ENCODE peak calls at places on chromosomes 13 and 19, in four cellular contexts. M, B, S and N are unnamed samples.

GRCh38 chr13:40087021-40088002 is 431.9 kb downstream of the COG6 start:
- DNase-seq in M (no peak), B (no peak), S (no peak), N (no peak)

GRCh38 chr13:75470676-75471075 is 11.3 kb downstream of the TBC1D4 start:
- DNase-seq in M (no peak), B (no peak), S (no peak), N (no peak)

GRCh38 chr19:6086081-6086858 is 24.0 kb downstream of the RFX2 start:
- DNase-seq in M (no peak), B (no peak), S (no peak), N (no peak)

GRCh38 chr13:40187836-40188591 is 478.4 kb downstream of the FOXO1 start:
- DNase-seq in M (peak; percentile 41), B (no peak), S (no peak), N (no peak)

GRCh38 chr13:52835071-52835793 is 13.2 kb downstream of the PCDH8 start:
- DNase-seq in M (no peak), B (no peak), S (no peak), N (no peak)

GRCh38 chr19:18846862-18847515 is 15.2 kb downstream of the UPF1 start:
- DNase-seq in M (peak; percentile 78), B (no peak), S (no peak), N (no peak)

GRCh38 chr13:51769455-51770127 is 34.4 kb downstream of the DHRS12 start:
- DNase-seq in M (peak; percentile 86), B (no peak), S (peak; percentile 92), N (no peak)

GRCh38 chr13:59674616-59675015 is 489.1 kb downstream of the DIAPH3 start:
- DNase-seq in M (no peak), B (no peak), S (no peak), N (no peak)

GRCh38 chr19:27911122-27911898 is 1301.6 kb downstream of the UQCRFS1 start:
- DNase-seq in M (no peak), B (no peak), S (no peak), N (no peak)

GRCh38 chr13:111177803-111178389 is 62.8 kb downstream of the ARHGEF7 start:
- DNase-seq in M (no peak), B (no peak), S (no peak), N (no peak)

GRCh38 chr19:42081584-42082258 is 5.8 kb downstream of the ZNF574 start:
- DNase-seq in M (no peak), B (no peak), S (no peak), N (no peak)

GRCh38 chr19:3656073-3656746 is 29.6 kb upstream of the CACTIN start:
- DNase-seq in M (no peak), B (no peak), S (no peak), N (no peak)

GRCh38 chr19:31223805-31224534 is 125.3 kb downstream of the TSHZ3 start:
- DNase-seq in M (no peak), B (no peak), S (no peak), N (no peak)

GRCh38 chr19:31066385-31066784 is 282.9 kb downstream of the TSHZ3 start:
- DNase-seq in M (no peak), B (no peak), S (no peak), N (no peak)

GRCh38 chr13:94988654-94989053 is 276.3 kb upstream of the SOX21 start:
- DNase-seq in M (no peak), B (no peak), S (no peak), N (no peak)

GRCh38 chr13:45584816-45585215 is 30.7 kb downstream of the ERICH6B start:
- DNase-seq in M (no peak), B (no peak), S (no peak), N (no peak)

GRCh38 chr19:6602729-6603114 is 11.8 kb upstream of the CD70 start:
- DNase-seq in M (no peak), B (no peak), S (no peak), N (no peak)

GRCh38 chr13:30421093-30422055 is 919 bp upstream of the UBE2L5 start:
- DNase-seq in M (peak; percentile 94), B (no peak), S (peak; percentile 95), N (peak; percentile 37)

GRCh38 chr13:105783261-105783660 is 752.2 kb downstream of the EFNB2 start:
- DNase-seq in M (no peak), B (no peak), S (no peak), N (no peak)

GRCh38 chr13:46684287-46685001 is 112.5 kb downstream of the ESD start:
- DNase-seq in M (no peak), B (peak; percentile 31), S (no peak), N (no peak)
- H3K4me3 ChIP-seq in M (no peak overlapping the region), B (no peak overlapping the region), S (no peak overlapping the region), N (no peak overlapping the region)

DNA sequence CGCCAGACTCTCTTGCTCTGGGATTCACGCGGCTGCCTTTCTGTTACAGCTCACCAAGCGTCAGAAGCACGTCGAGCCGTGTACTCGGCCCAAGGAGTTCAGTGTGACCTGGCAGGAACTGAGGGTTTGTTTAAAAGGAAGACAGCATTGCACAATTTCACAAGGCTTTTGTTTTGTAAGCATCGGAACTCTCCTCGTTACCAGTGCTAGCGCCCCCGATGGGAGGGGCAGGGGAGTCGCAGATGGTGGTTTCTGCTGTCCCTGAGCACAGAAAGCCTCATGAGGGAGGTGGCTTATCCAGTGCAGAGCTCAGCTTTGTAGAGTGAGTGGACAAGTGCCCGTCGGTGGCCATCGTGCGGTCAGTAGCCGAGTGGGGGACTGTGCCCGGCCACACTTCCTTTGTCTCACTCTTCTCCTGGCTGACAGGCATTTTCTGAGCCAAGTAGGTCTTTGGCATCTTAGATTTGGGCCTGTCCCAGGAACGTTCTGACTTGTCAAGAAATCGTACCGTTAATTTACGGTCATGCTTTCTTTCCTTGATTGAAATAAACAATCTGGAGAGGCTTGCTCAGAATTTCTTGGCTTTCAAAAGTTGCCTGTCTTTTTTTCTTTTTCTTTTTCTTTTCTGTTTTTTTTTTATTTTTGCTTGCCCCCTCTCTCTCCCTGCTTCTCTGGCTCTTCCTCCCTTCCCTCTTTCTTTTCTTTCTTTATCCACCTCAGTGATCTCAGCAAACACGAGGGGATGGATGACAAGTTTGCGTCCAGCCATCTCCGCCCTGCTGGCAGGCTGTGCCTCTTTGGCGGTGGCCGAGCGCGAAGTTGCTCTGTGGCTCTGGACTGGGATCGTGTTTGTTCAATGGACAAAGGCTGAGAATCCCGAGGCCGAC is 7.7 kb downstream of the KDM4B start:
- DNase-seq in M (peak; percentile 95), B (no peak), S (peak; percentile 94), N (peak; percentile 38)
- TF ChIP-seq CTCF in M (peak; percentile 64), B (peak; percentile 81), S (peak; percentile 54), N (no peak)

GRCh38 chr19:2064788-2065524 is 13.9 kb upstream of the MKNK2 start:
- DNase-seq in M (no peak), B (no peak), S (no peak), N (no peak)
- TF ChIP-seq POLR2A in M (no peak), B (no peak), S (no peak), N (no peak)

GRCh38 chr13:114077121-114077937 is 55.1 kb downstream of the RASA3 start:
- DNase-seq in M (peak; percentile 16), B (no peak), S (no peak), N (no peak)

GRCh38 chr13:114078501-114079451 is 53.6 kb downstream of the RASA3 start:
- DNase-seq in M (peak; percentile 58), B (no peak), S (no peak), N (no peak)

GRCh38 chr13:114076329-114076761 is 56.1 kb downstream of the RASA3 start:
- DNase-seq in M (peak; percentile 27), B (no peak), S (no peak), N (no peak)

GRCh38 chr13:114079601-114080536 is 52.6 kb downstream of the RASA3 start:
- DNase-seq in M (peak; percentile 25), B (no peak), S (no peak), N (no peak)

GRCh38 chr13:114077938-114078335 is 54.5 kb downstream of the RASA3 start:
- DNase-seq in M (peak; percentile 59), B (no peak), S (no peak), N (no peak)
- H3K4me3 ChIP-seq in M (no peak overlapping the region), B (no peak overlapping the region), S (no peak overlapping the region), N (no peak overlapping the region)